ENCODE peak calls at places on chromosome 6, in five cellular contexts. O, Q, E, Y and I are unnamed samples.

GRCh38 chr6:18262812-18263560 is 1.3 kb downstream of the DEK start:
- DNase-seq in Q (peak), Y (no peak), E (no peak), O (no peak), I (no peak)

GRCh38 chr6:107674995-107675738 is 148.9 kb downstream of the SCML4 start:
- DNase-seq in O (peak), Y (no peak), E (peak), Q (peak), I (peak)

GRCh38 chr6:170081556-170081955 is 209.3 kb downstream of the DLL1 start:
- DNase-seq in E (no peak), Y (no peak), O (no peak), Q (no peak), I (no peak)

GRCh38 chr6:42313941-42314570 is 96.4 kb upstream of the MRPS10 start:
- DNase-seq in E (no peak), Y (no peak), Q (peak), O (no peak), I (no peak)

GRCh38 chr6:143323729-143324465 is 126.6 kb downstream of the ADAT2 start:
- DNase-seq in O (no peak), Q (no peak), Y (no peak), E (no peak), I (no peak)

GRCh38 chr6:169168302-169168630 is 85.4 kb downstream of the THBS2 start:
- DNase-seq in Y (no peak), E (no peak), O (no peak), Q (no peak), I (no peak)

GRCh38 chr6:706161-706560 is 13.2 kb upstream of the EXOC2 start:
- DNase-seq in Q (peak), O (no peak), E (no peak), Y (no peak), I (no peak)

GRCh38 chr6:30712441-30712840 is 4.6 kb downstream of the MDC1 start:
- DNase-seq in Q (no peak), O (no peak), Y (no peak), E (no peak), I (no peak)

GRCh38 chr6:167974644-167975344 is 22.7 kb upstream of the KIF25 start:
- DNase-seq in O (no peak), Q (peak), Y (no peak), E (no peak), I (no peak)

GRCh38 chr6:64084201-64084663 is 448.6 kb downstream of the PHF3 start:
- DNase-seq in E (no peak), O (no peak), Q (no peak), Y (no peak), I (no peak)

GRCh38 chr6:156787569-156788492 is 10.7 kb downstream of the ARID1B start:
- DNase-seq in E (no peak), Q (no peak), O (no peak), Y (no peak), I (no peak)

GRCh38 chr6:8707956-8708772 is 272.8 kb upstream of the SLC35B3 start:
- DNase-seq in E (no peak), Q (peak), Y (no peak), O (peak), I (no peak)

GRCh38 chr6:152557502-152557901 is 79.7 kb downstream of the SYNE1 start:
- DNase-seq in Q (no peak), O (no peak), Y (no peak), E (no peak), I (no peak)

GRCh38 chr6:108723594-108723993 is 124.6 kb upstream of the ARMC2 start:
- DNase-seq in Y (no peak), O (no peak), E (no peak), Q (no peak), I (no peak)

GRCh38 chr6:118283759-118284158 is 264.3 kb upstream of the PLN start:
- DNase-seq in Y (no peak), O (peak), Q (peak), E (peak), I (peak)

GRCh38 chr6:168995526-168996100 is 258.0 kb downstream of the THBS2 start:
- DNase-seq in Q (no peak), Y (no peak), E (no peak), O (no peak), I (no peak)

GRCh38 chr6:46011241-46012085 is 4.2 kb downstream of the CLIC5 start:
- DNase-seq in O (no peak), E (peak), Y (no peak), Q (peak), I (no peak)

GRCh38 chr6:139705284-139705683 is 330.8 kb upstream of the CITED2 start:
- DNase-seq in Q (no peak), Y (no peak), E (no peak), O (no peak), I (no peak)

GRCh38 chr6:130482645-130483390 is 117.0 kb downstream of the TMEM200A start:
- DNase-seq in E (no peak), Q (peak), Y (no peak), O (no peak), I (no peak)

GRCh38 chr6:149331871-149332270 is 14.4 kb downstream of the TAB2 start:
- DNase-seq in Q (no peak), O (no peak), Y (no peak), E (no peak), I (no peak)

GRCh38 chr6:110476046-110476849 is at the start of gene SLC22A16:
- DNase-seq in Q (no peak), O (no peak), Y (no peak), E (no peak), I (no peak)

GRCh38 chr6:152338335-152339125 is 298.6 kb downstream of the SYNE1 start:
- DNase-seq in E (peak), Q (peak), O (no peak), Y (no peak), I (no peak)

GRCh38 chr6:150806790-150807189 is 58.7 kb upstream of the MTHFD1L start:
- DNase-seq in O (no peak), E (no peak), Q (no peak), Y (no peak), I (no peak)